ENCODE peak calls at places on chromosomes 4 and X, in eight cellular contexts. Z is fibroblast of lung; F is NB4; Y is neural crest cell; B is activated T-helper 1 cell treated with anti-CD3 and anti-CD28 coated beads, Interleukin-2, amount 50 U/mL, for 16 hours; A is iPS DF 6.9; W is stimulated activated CD4-positive, alpha-beta T cell treated with anti-CD3 and anti-CD28 coated beads, Interleukin-1b, Interleukin-23, amount 100 ng/mL, for 24 hours; V is DMS79 treated with DMSO at 0.1 percent for 48 hours. N is an unnamed sample.

GRCh38 chr4:164847967-164848649 is 28.9 kb upstream of the APELA start:
- DNase-seq in Z (no peak), F (no peak), Y (no peak), B (no peak), A (no peak), W (no peak), V (no peak), N (no peak)

GRCh38 chr4:72489267-72489666 is 79.8 kb downstream of the ADAMTS3 start:
- DNase-seq in Z (peak; percentile 68), F (no peak), Y (no peak), B (no peak), A (no peak), W (no peak), V (no peak), N (peak; percentile 71)

GRCh38 chrX:39912126-39912525 is 185.6 kb downstream of the BCOR start:
- DNase-seq in Z (no peak), F (no peak), Y (no peak), B (no peak), A (no peak), W (no peak), V (no peak), N (no peak)

GRCh38 chr4:166198516-166198915 is 325.5 kb downstream of the TLL1 start:
- DNase-seq in Z (no peak), F (no peak), Y (no peak), B (no peak), A (peak; percentile 4), W (no peak), V (no peak), N (no peak)

GRCh38 chr4:144655491-144655890 is 9.5 kb downstream of the HHIP start:
- DNase-seq in Z (no peak), F (no peak), Y (no peak), B (no peak), A (no peak), W (no peak), V (no peak), N (no peak)

GRCh38 chrX:133658244-133658911 is 243.1 kb upstream of the GPC4 start:
- DNase-seq in Z (no peak), F (no peak), Y (no peak), B (no peak), A (no peak), W (no peak), V (no peak), N (no peak)

GRCh38 chr4:149296503-149296902 is 519.1 kb downstream of the IQCM start:
- DNase-seq in Z (no peak), F (no peak), Y (no peak), B (no peak), A (no peak), W (no peak), V (no peak), N (no peak)

GRCh38 chr4:95045429-95045828 is 287.7 kb downstream of the BMPR1B start:
- DNase-seq in Z (no peak), F (no peak), Y (no peak), B (no peak), A (no peak), W (no peak), V (no peak), N (peak; percentile 78)

GRCh38 chr4:86557526-86557925 is 36.6 kb upstream of the PTPN13 start:
- DNase-seq in Z (peak; percentile 53), F (no peak), Y (no peak), B (no peak), A (no peak), W (no peak), V (no peak), N (no peak)

GRCh38 chr4:139176299-139177048 is 544 bp downstream of the ELF2 start:
- DNase-seq in Z (peak; percentile 89), F (peak; percentile 91), Y (peak; percentile 62), B (peak; percentile 63), A (no peak), W (peak; percentile 37), V (peak; percentile 48), N (peak; percentile 88)

GRCh38 chrX:63855896-63856295 is 70.9 kb upstream of the ARHGEF9 start:
- DNase-seq in Z (peak; percentile 1), F (no peak), Y (no peak), B (no peak), A (no peak), W (no peak), V (no peak), N (peak; percentile 53)

N was measured in adipocyte.